ENCODE peak calls at places on chromosomes 7 and 10, in six cellular contexts. P is lung, D is WERI-Rb-1, S is transverse colon, Y is AG10803, K is psoas muscle. I is an unnamed sample.

GRCh38 chr7:137978464-137979237 is 23.2 kb downstream of the CREB3L2 start:
- DNase-seq in P (no peak), D (no peak), S (peak), Y (peak), K (peak), I (peak)

GRCh38 chr10:114819313-114819712 is 2.3 kb upstream of the FHIP2A start:
- DNase-seq in P (no peak), D (no peak), S (no peak), Y (no peak), K (no peak), I (no peak)

GRCh38 chr10:17445400-17445998 is 8.9 kb downstream of the ST8SIA6 start:
- DNase-seq in P (no peak), D (no peak), S (peak), Y (no peak), K (no peak), I (no peak)

GRCh38 chr7:133815677-133816210 is 311.4 kb upstream of the LRGUK start:
- DNase-seq in P (no peak), D (no peak), S (no peak), Y (peak), K (no peak), I (no peak)

GRCh38 chr7:32042900-32043299 is 27.3 kb downstream of the PDE1C start:
- DNase-seq in P (no peak), D (no peak), S (no peak), Y (no peak), K (no peak), I (no peak)

GRCh38 chr7:113087278-113087998 is 811 bp upstream of the GPR85 start:
- DNase-seq in P (no peak), D (no peak), S (no peak), Y (peak), K (no peak), I (peak)

GRCh38 chr10:35306852-35307251 is 29.5 kb upstream of the CCNY start:
- DNase-seq in P (peak), D (no peak), S (peak), Y (peak), K (no peak), I (peak)

GRCh38 chr10:110634527-110635209 is 9.5 kb upstream of the RBM20 start:
- DNase-seq in P (no peak), D (no peak), S (peak), Y (no peak), K (peak), I (no peak)

GRCh38 chr10:122618461-122619165 is 58.1 kb downstream of the DMBT1 start:
- DNase-seq in P (no peak), D (no peak), S (no peak), Y (no peak), K (no peak), I (no peak)

GRCh38 chr10:16116404-16117304 is 256.3 kb upstream of the MINDY3 start:
- DNase-seq in P (no peak), D (peak), S (no peak), Y (peak), K (no peak), I (peak)

GRCh38 chr7:43443380-43443779 is 139.5 kb upstream of the STK17A start:
- DNase-seq in P (no peak), D (no peak), S (no peak), Y (no peak), K (no peak), I (no peak)

GRCh38 chr7:53602817-53603418 is 567.5 kb downstream of the POM121L12 start:
- DNase-seq in P (no peak), D (no peak), S (no peak), Y (no peak), K (no peak), I (no peak)

GRCh38 chr7:17405786-17406185 is 107.3 kb downstream of the AHR start:
- DNase-seq in P (no peak), D (no peak), S (no peak), Y (peak), K (no peak), I (peak)

GRCh38 chr7:154907651-154908620 is 95.0 kb downstream of the PAXIP1 start:
- DNase-seq in P (no peak), D (no peak), S (no peak), Y (no peak), K (no peak), I (no peak)

GRCh38 chr10:17116193-17116592 is 13.4 kb downstream of the CUBN start:
- DNase-seq in P (no peak), D (peak), S (no peak), Y (no peak), K (no peak), I (no peak)

GRCh38 chr10:65941098-65941655 is 984.7 kb upstream of the LRRTM3 start:
- DNase-seq in P (no peak), D (no peak), S (no peak), Y (no peak), K (no peak), I (no peak)

GRCh38 chr7:20374391-20374790 is 43.7 kb downstream of the ITGB8 start:
- DNase-seq in P (no peak), D (no peak), S (no peak), Y (no peak), K (no peak), I (no peak)

GRCh38 chr10:19828278-19829049 is 12.2 kb downstream of the PLXDC2 start:
- DNase-seq in P (no peak), D (no peak), S (no peak), Y (peak), K (no peak), I (peak)

GRCh38 chr7:143882020-143882610 is 19.9 kb downstream of the TCAF1 start:
- DNase-seq in P (no peak), D (peak), S (peak), Y (peak), K (peak), I (peak)

GRCh38 chr7:16978358-16979244 is 96.8 kb upstream of the AGR3 start:
- DNase-seq in P (no peak), D (no peak), S (no peak), Y (peak), K (no peak), I (peak)

GRCh38 chr10:88219753-88220152 is 356.3 kb downstream of the PTEN start:
- DNase-seq in P (no peak), D (no peak), S (no peak), Y (no peak), K (no peak), I (no peak)

GRCh38 chr7:144835166-144835611 is 664 bp downstream of the TPK1 start:
- DNase-seq in P (peak), D (peak), S (peak), Y (peak), K (no peak), I (peak)

GRCh38 chr7:151342102-151342646 is 562 bp downstream of the NUB1 start:
- DNase-seq in P (no peak), D (no peak), S (no peak), Y (no peak), K (no peak), I (no peak)

GRCh38 chr7:100093498-100093897 is 4.7 kb downstream of the COPS6 start:
- DNase-seq in P (no peak), D (no peak), S (no peak), Y (no peak), K (no peak), I (no peak)

GRCh38 chr10:88370713-88371112 is 212.4 kb downstream of the RNLS start:
- DNase-seq in P (no peak), D (no peak), S (no peak), Y (no peak), K (no peak), I (no peak)

GRCh38 chr10:121709674-121710073 is 111.4 kb upstream of the FGFR2 start:
- DNase-seq in P (no peak), D (no peak), S (no peak), Y (no peak), K (no peak), I (peak)

GRCh38 chr10:46556515-46557318 is at the start of gene GPRIN2:
- DNase-seq in P (peak), D (peak), S (peak), Y (no peak), K (peak), I (no peak)

GRCh38 chr10:77744249-77744648 is 106.6 kb upstream of the KCNMA1 start:
- DNase-seq in P (no peak), D (no peak), S (no peak), Y (no peak), K (no peak), I (no peak)

GRCh38 chr10:1057106-1057657 is 997 bp downstream of the WDR37 start:
- DNase-seq in P (no peak), D (no peak), S (no peak), Y (no peak), K (no peak), I (peak)

GRCh38 chr7:92276486-92276885 is 30.7 kb downstream of the ANKIB1 start:
- DNase-seq in P (no peak), D (no peak), S (no peak), Y (no peak), K (no peak), I (no peak)

GRCh38 chr10:34292178-34292565 is 522.9 kb downstream of the PARD3 start:
- DNase-seq in P (no peak), D (no peak), S (no peak), Y (no peak), K (no peak), I (peak)

GRCh38 chr7:50656141-50656895 is 91.1 kb upstream of the DDC start:
- DNase-seq in P (peak), D (no peak), S (peak), Y (no peak), K (peak), I (no peak)

GRCh38 chr7:104126411-104126841 is 81.4 kb downstream of the ORC5 start:
- DNase-seq in P (no peak), D (peak), S (no peak), Y (no peak), K (no peak), I (no peak)

GRCh38 chr7:435518-436366 is 83.9 kb downstream of the PDGFA start:
- DNase-seq in P (no peak), D (no peak), S (peak), Y (peak), K (peak), I (peak)

GRCh38 chr7:5699951-5700384 is 81.5 kb downstream of the RNF216 start:
- DNase-seq in P (no peak), D (no peak), S (peak), Y (no peak), K (no peak), I (no peak)

GRCh38 chr10:93199221-93199681 is 125.6 kb downstream of the CYP26A1 start:
- DNase-seq in P (peak), D (no peak), S (peak), Y (peak), K (peak), I (peak)

GRCh38 chr10:16481052-16481728 is 40.5 kb downstream of the C1QL3 start:
- DNase-seq in P (no peak), D (no peak), S (no peak), Y (no peak), K (no peak), I (peak)

GRCh38 chr7:130733866-130734524 is at the start of gene KLF14:
- DNase-seq in P (no peak), D (peak), S (peak), Y (no peak), K (peak), I (no peak)

GRCh38 chr7:120404042-120404441 is 131.1 kb downstream of the KCND2 start:
- DNase-seq in P (no peak), D (no peak), S (no peak), Y (no peak), K (no peak), I (no peak)

GRCh38 chr7:149067869-149068268 is 22.6 kb downstream of the ZNF786 start:
- DNase-seq in P (no peak), D (peak), S (no peak), Y (no peak), K (no peak), I (no peak)
- TF ChIP-seq CTCF in P (no peak), D (peak), S (no peak), Y (no peak), K (no peak), I (no peak)

DNA sequence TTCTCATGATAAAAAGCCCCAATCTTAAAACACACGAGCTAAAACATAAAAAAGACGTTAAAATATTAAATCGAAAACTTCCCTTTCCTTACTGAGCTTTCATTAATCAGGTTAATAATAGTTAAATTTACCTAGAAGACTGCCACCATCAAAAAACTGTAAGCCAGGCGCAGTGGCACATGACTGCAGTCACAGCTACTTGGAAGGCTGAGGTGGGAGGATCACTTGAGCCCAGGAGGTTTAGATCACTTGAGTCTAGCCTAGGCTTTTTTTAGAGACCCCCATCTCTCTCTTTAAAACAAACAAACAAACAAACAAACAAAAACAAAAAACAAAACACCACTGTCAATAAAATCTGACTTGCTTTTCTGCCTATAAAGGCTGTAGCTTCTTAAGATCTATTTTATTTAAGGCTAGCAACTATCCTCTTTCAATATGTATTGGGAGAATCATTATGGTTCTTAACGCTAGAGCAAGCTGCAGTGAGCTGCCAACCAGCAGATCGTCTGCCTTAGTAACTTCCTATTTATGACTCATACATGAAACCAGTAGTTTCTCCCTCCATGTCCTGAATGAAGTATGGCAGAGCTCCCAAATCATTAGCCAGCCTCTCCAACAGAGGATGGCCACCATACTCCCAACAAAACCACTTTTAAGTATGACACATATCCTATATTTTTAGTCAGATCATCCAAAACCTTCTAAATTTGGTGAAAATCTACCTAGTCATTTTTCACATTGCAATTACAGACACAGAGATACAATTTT is 163.7 kb downstream of the SRPK2 start:
- DNase-seq in P (no peak), D (no peak), S (no peak), Y (peak), K (no peak), I (peak)
- H3K4me3 ChIP-seq in P (no peak), D (no peak), S (no peak), Y (no peak), K (no peak), I (no peak)

GRCh38 chr10:96641896-96642295 is 55.1 kb upstream of the TM9SF3 start:
- DNase-seq in P (no peak), D (no peak), S (no peak), Y (no peak), K (no peak), I (no peak)

GRCh38 chr10:96642973-96643372 is 56.2 kb upstream of the TM9SF3 start:
- DNase-seq in P (peak), D (peak), S (peak), Y (peak), K (peak), I (no peak)

GRCh38 chr10:96645191-96645721 is 58.4 kb upstream of the TM9SF3 start:
- DNase-seq in P (no peak), D (no peak), S (peak), Y (no peak), K (no peak), I (no peak)

GRCh38 chr10:96642530-96642929 is 55.7 kb upstream of the TM9SF3 start:
- DNase-seq in P (no peak), D (no peak), S (no peak), Y (no peak), K (no peak), I (no peak)

GRCh38 chr10:96643920-96644319 is 57.1 kb upstream of the TM9SF3 start:
- DNase-seq in P (no peak), D (no peak), S (no peak), Y (no peak), K (no peak), I (no peak)
- TF ChIP-seq CTCF in P (no peak), D (no peak), S (no peak), Y (no peak), K (no peak), I (no peak)

GRCh38 chr10:90484518-90484917 is 373.3 kb downstream of the HTR7 start:
- DNase-seq in P (no peak), D (peak), S (no peak), Y (no peak), K (no peak), I (peak)
- H3K4me3 ChIP-seq in P (no peak), D (no peak), S (no peak), Y (no peak), K (no peak), I (no peak)

GRCh38 chr7:141231018-141231792 is 157.3 kb downstream of the TMEM178B start:
- DNase-seq in P (no peak), D (peak), S (no peak), Y (peak), K (no peak), I (peak)
- TF ChIP-seq CTCF in P (no peak), D (peak), S (no peak), Y (peak), K (peak), I (peak)

DNA sequence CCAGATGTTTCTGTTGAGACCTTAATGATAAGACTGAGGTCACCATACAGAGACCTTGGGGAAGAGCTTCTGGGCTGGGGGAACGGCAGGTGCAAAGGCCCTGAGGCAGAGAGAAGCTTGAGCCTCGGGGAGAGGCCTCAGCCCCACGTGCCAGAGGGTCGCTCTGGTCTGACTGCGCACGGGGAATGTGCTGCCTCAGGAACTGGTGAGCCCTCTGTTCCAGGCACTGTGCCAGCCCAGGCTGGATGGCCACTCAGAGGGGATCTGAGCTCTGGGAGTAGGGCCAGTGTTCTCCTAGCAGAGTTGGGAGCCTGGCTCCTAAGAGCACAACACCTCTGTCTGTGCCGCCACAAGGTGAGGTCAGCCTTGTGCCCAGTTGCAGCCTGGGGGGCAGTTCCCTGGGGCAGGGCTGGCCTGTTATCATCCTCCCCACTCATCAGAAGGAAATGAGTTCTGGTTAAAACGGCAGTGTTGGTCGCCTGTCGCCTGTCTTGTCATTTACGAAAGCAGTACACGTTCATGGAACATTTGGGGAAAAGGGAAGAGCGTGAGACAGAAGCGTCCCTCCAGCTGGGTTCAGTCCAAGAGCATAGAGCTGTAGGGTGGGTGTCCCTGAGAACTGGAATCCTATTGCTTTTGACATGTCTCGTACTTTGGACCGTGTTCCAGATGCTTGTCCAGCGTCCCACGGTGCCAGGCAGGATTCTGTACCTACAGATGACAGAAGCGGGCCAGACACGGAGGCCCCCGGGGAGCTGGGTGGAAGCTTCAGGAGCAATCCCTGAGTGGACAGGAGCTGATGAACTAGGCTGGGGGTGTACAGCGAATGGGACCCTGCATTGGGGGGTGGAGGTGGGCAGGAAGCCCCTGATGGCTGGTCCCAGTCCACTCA is 4.3 kb downstream of the TTYH3 start:
- DNase-seq in P (no peak), D (no peak), S (no peak), Y (no peak), K (peak), I (no peak)
- H3K4me3 ChIP-seq in P (no peak), D (no peak), S (no peak), Y (no peak), K (no peak), I (no peak)

DNA sequence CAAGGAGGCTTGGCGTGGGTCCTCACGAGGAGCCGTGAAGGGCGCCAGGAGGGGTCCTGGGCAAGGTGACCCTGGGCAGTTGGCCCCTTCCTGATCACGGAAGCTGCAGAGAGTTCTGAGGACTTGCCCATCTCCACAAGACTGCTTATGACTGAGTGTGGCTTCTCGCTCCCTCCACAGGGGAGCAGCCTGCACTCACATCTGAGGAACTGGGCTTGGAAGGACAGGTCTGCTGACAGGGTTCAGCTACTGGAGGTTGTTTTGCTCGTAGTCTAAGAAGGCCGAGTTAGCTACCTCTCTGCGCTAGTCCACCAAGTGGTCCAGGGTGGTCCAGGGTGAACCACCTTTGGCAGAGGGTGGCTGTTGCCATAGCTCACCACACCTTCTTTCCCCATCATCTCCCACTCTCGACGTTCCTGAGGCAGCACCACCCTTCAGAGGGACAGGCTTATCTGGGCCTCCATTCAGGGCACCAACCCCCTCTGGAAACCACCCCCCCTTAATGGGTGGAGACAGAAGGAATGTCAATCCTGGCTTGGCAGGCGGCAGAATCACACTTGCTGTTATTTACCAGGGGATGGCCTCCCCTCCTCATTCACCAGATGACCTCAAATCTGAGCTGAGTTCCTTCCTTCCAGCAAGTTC is 38.2 kb downstream of the FAM53B start:
- DNase-seq in P (no peak), D (no peak), S (no peak), Y (no peak), K (peak), I (peak)
- TF ChIP-seq CTCF in P (no peak), D (peak), S (no peak), Y (no peak), K (peak), I (peak)

GRCh38 chr10:127034224-127034623 is 129.0 kb downstream of the DOCK1 start:
- DNase-seq in P (no peak), D (no peak), S (no peak), Y (no peak), K (no peak), I (no peak)

GRCh38 chr10:127034790-127035189 is 129.6 kb downstream of the DOCK1 start:
- DNase-seq in P (no peak), D (peak), S (no peak), Y (no peak), K (no peak), I (no peak)

GRCh38 chr10:127035827-127036226 is 130.6 kb downstream of the DOCK1 start:
- DNase-seq in P (no peak), D (no peak), S (no peak), Y (no peak), K (no peak), I (no peak)

GRCh38 chr10:127033116-127033515 is 127.9 kb downstream of the DOCK1 start:
- DNase-seq in P (no peak), D (no peak), S (no peak), Y (no peak), K (no peak), I (no peak)

GRCh38 chr10:127033569-127034175 is 128.4 kb downstream of the DOCK1 start:
- DNase-seq in P (no peak), D (no peak), S (no peak), Y (no peak), K (no peak), I (no peak)
- H3K4me3 ChIP-seq in P (no peak), D (no peak), S (no peak), Y (no peak), K (no peak), I (no peak)

GRCh38 chr7:103093429-103093828 is 18.5 kb downstream of the ARMC10 start:
- DNase-seq in P (no peak), D (no peak), S (no peak), Y (no peak), K (no peak), I (no peak)

GRCh38 chr7:103094102-103094501 is 19.2 kb downstream of the ARMC10 start:
- DNase-seq in P (no peak), D (no peak), S (no peak), Y (no peak), K (no peak), I (peak)
- TF ChIP-seq CTCF in P (no peak), D (no peak), S (no peak), Y (no peak), K (no peak), I (no peak)

GRCh38 chr10:117782276-117782675 is 239.7 kb downstream of the EMX2 start:
- DNase-seq in P (no peak), D (no peak), S (no peak), Y (no peak), K (no peak), I (no peak)
- H3K4me3 ChIP-seq in P (no peak), D (no peak), S (no peak), Y (no peak), K (no peak), I (no peak)

I was measured in fibroblast of the aortic adventitia.